ENCODE peak calls at places on chromosomes 2 and 18, in five cellular contexts. G is CD4-positive, alpha-beta T cell; A is astrocyte of the cerebellum; Y is lower leg skin; B is fibroblast of mammary gland. Q is an unnamed sample.

GRCh38 chr18:5237083-5237722 is 40.1 kb upstream of the AKAIN1 start:
- DNase-seq in G (no peak), A (no peak), Y (no peak), B (peak), Q (peak)

GRCh38 chr18:6955304-6955703 is 162.3 kb downstream of the LAMA1 start:
- DNase-seq in G (no peak), A (no peak), Y (no peak), B (no peak), Q (no peak)

GRCh38 chr2:79715328-79715727 is 202.5 kb downstream of the CTNNA2 start:
- DNase-seq in G (no peak), A (no peak), Y (no peak), B (no peak), Q (no peak)

GRCh38 chr18:55775972-55776371 is 188.0 kb upstream of the TCF4 start:
- DNase-seq in G (no peak), A (no peak), Y (no peak), B (no peak), Q (no peak)

GRCh38 chr2:151297882-151298281 is 8.4 kb upstream of the NMI start:
- DNase-seq in G (no peak), A (no peak), Y (no peak), B (no peak), Q (peak)

GRCh38 chr2:10534514-10535250 is 86.6 kb upstream of the ODC1 start:
- DNase-seq in G (no peak), A (no peak), Y (no peak), B (peak), Q (no peak)

GRCh38 chr2:135227386-135227785 is 175.3 kb downstream of the RAB3GAP1 start:
- DNase-seq in G (no peak), A (no peak), Y (no peak), B (peak), Q (no peak)

GRCh38 chr2:172552547-172553291 is 3.2 kb upstream of the PDK1 start:
- DNase-seq in G (no peak), A (peak), Y (no peak), B (peak), Q (no peak)

GRCh38 chr2:159322419-159322818 is 35.9 kb upstream of the WDSUB1 start:
- DNase-seq in G (no peak), A (no peak), Y (no peak), B (no peak), Q (no peak)

GRCh38 chr2:148342091-148342490 is 302.5 kb upstream of the EPC2 start:
- DNase-seq in G (no peak), A (no peak), Y (no peak), B (peak), Q (no peak)

GRCh38 chr2:3959372-3959771 is 256.0 kb downstream of the DCDC2C start:
- DNase-seq in G (no peak), A (peak), Y (no peak), B (peak), Q (peak)

GRCh38 chr2:190235551-190235950 is 84.1 kb downstream of the HIBCH start:
- DNase-seq in G (no peak), A (no peak), Y (no peak), B (no peak), Q (no peak)

GRCh38 chr2:225002039-225002655 is 40.1 kb downstream of the DOCK10 start:
- DNase-seq in G (peak), A (peak), Y (no peak), B (peak), Q (peak)

GRCh38 chr2:88027709-88028389 is 11.5 kb upstream of the RNU2-63P start:
- DNase-seq in G (no peak), A (no peak), Y (no peak), B (no peak), Q (no peak)

GRCh38 chr2:98463988-98464771 is 19.5 kb downstream of the INPP4A start:
- DNase-seq in G (no peak), A (no peak), Y (no peak), B (no peak), Q (no peak)

GRCh38 chr18:59273936-59274928 is 978 bp upstream of the RAX start:
- DNase-seq in G (no peak), A (no peak), Y (no peak), B (no peak), Q (no peak)

GRCh38 chr2:237213325-237214040 is 127.8 kb downstream of the COPS8 start:
- DNase-seq in G (no peak), A (no peak), Y (peak), B (peak), Q (no peak)

GRCh38 chr2:85053802-85054201 is 79.4 kb upstream of the TCF7L1 start:
- DNase-seq in G (no peak), A (no peak), Y (no peak), B (peak), Q (no peak)

GRCh38 chr18:79921984-79922965 is 29.2 kb downstream of the SLC66A2 start:
- DNase-seq in G (no peak), A (no peak), Y (peak), B (no peak), Q (no peak)

GRCh38 chr2:173955867-173956266 is 9.3 kb downstream of the SP3 start:
- DNase-seq in G (no peak), A (no peak), Y (no peak), B (no peak), Q (no peak)

GRCh38 chr2:173956454-173956853 is 8.7 kb downstream of the SP3 start:
- DNase-seq in G (no peak), A (no peak), Y (no peak), B (no peak), Q (no peak)

GRCh38 chr2:173957517-173957916 is 7.7 kb downstream of the SP3 start:
- DNase-seq in G (no peak), A (no peak), Y (no peak), B (no peak), Q (no peak)

GRCh38 chr2:173953047-173953424 is 12.1 kb downstream of the SP3 start:
- DNase-seq in G (no peak), A (no peak), Y (no peak), B (no peak), Q (no peak)

DNA sequence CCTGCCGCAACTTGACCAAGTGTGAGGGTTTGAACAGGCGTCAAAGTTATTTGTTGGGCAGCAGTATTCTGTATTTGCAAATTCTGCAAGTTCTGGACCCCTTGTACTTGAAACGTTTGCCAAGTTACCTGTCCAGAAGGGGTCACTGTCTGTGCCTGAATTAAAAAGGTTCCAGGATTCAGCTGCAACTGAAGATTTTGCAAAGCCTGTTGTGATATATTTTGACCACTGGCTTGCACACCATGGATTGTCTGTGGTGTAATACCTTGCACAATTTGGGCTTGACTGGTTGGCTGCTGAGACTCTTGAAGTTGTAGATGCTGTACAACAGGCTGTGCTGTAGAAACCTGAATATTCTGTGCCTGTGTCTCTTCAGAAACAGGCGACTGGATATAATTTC is 10.2 kb downstream of the SP3 start:
- DNase-seq in G (no peak), A (no peak), Y (no peak), B (no peak), Q (no peak)
- TF ChIP-seq CTCF in G (no peak), A (no peak), Y (no peak), B (peak), Q (no peak)

GRCh38 chr2:235793163-235793752 is 299.4 kb downstream of the AGAP1 start:
- DNase-seq in G (no peak), A (no peak), Y (no peak), B (peak), Q (no peak)
- TF ChIP-seq CTCF in G (no peak), A (peak), Y (no peak), B (peak), Q (peak)

GRCh38 chr2:75607988-75608683 is 38.4 kb upstream of the MRPL19 start:
- DNase-seq in G (no peak), A (no peak), Y (no peak), B (no peak), Q (no peak)

GRCh38 chr2:75609937-75610508 is 36.6 kb upstream of the MRPL19 start:
- DNase-seq in G (no peak), A (peak), Y (no peak), B (peak), Q (no peak)

GRCh38 chr2:75610671-75611070 is 35.9 kb upstream of the MRPL19 start:
- DNase-seq in G (no peak), A (no peak), Y (no peak), B (no peak), Q (no peak)

GRCh38 chr2:75608684-75609333 is 37.8 kb upstream of the MRPL19 start:
- DNase-seq in G (peak), A (no peak), Y (peak), B (peak), Q (peak)

GRCh38 chr2:75609334-75609689 is 37.3 kb upstream of the MRPL19 start:
- DNase-seq in G (no peak), A (no peak), Y (no peak), B (no peak), Q (no peak)
- TF ChIP-seq CTCF in G (peak), A (no peak), Y (no peak), B (no peak), Q (peak)

GRCh38 chr2:72913531-72914225 is 3.6 kb upstream of the EMX1 start:
- DNase-seq in G (no peak), A (no peak), Y (no peak), B (no peak), Q (no peak)
- TF ChIP-seq CTCF in G (no peak), A (peak), Y (no peak), B (peak), Q (no peak)

GRCh38 chr2:263774-264492 is at the start of gene SH3YL1:
- DNase-seq in G (peak), A (no peak), Y (peak), B (no peak), Q (peak)
- TF ChIP-seq CTCF in G (no peak), A (no peak), Y (no peak), B (no peak), Q (no peak)

GRCh38 chr2:23457990-23458689 is 73.2 kb downstream of the KLHL29 start:
- DNase-seq in G (no peak), A (no peak), Y (no peak), B (no peak), Q (no peak)

GRCh38 chr2:23459032-23459431 is 74.1 kb downstream of the KLHL29 start:
- DNase-seq in G (no peak), A (no peak), Y (no peak), B (no peak), Q (no peak)

GRCh38 chr2:23460983-23461382 is 76.0 kb downstream of the KLHL29 start:
- DNase-seq in G (no peak), A (no peak), Y (no peak), B (no peak), Q (no peak)

GRCh38 chr2:23456881-23457760 is 72.1 kb downstream of the KLHL29 start:
- DNase-seq in G (no peak), A (no peak), Y (no peak), B (peak), Q (no peak)

GRCh38 chr2:23460228-23460627 is 75.2 kb downstream of the KLHL29 start:
- DNase-seq in G (no peak), A (no peak), Y (no peak), B (peak), Q (no peak)
- TF ChIP-seq CTCF in G (no peak), A (peak), Y (no peak), B (peak), Q (peak)

DNA sequence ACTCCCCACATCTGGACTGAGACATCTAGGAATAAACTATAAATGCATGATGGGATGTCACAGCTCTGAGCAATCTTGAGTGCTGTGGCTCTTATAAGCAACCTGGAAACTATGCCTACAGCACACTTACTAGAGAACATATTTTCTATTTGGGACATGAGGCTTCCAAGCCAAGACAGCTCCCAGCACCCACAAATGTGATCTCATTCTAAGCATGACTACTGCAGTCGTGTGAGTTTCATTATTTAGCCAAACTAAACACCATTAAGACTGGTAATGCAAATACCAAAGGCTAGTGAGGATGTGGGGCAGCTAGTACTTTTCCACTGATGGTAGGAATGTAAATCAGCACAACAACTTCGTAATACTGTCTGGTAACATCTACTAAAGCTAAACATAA is 72.5 kb downstream of the RTTN start:
- DNase-seq in G (no peak), A (peak), Y (no peak), B (peak), Q (no peak)
- TF ChIP-seq CTCF in G (no peak), A (no peak), Y (no peak), B (no peak), Q (no peak)

GRCh38 chr2:68413466-68413865 is 48.4 kb downstream of the PLEK start:
- DNase-seq in G (no peak), A (no peak), Y (no peak), B (no peak), Q (no peak)

GRCh38 chr2:68414452-68414851 is 49.4 kb downstream of the PLEK start:
- DNase-seq in G (no peak), A (no peak), Y (no peak), B (no peak), Q (no peak)

GRCh38 chr2:68414862-68415261 is 49.8 kb downstream of the PLEK start:
- DNase-seq in G (no peak), A (no peak), Y (no peak), B (no peak), Q (no peak)

GRCh38 chr2:68412127-68412819 is 47.2 kb downstream of the PLEK start:
- DNase-seq in G (no peak), A (no peak), Y (no peak), B (no peak), Q (no peak)

GRCh38 chr2:68411397-68412126 is 46.5 kb downstream of the PLEK start:
- DNase-seq in G (no peak), A (no peak), Y (no peak), B (no peak), Q (no peak)
- TF ChIP-seq CTCF in G (no peak), A (no peak), Y (no peak), B (no peak), Q (no peak)